ENCODE peak calls at places on chromosomes 11 and 22, in six cellular contexts. C is activated T-cell treated with anti-CD3 and anti-CD28 coated beads, Interleukin-2, amount 50 U/mL, for 24 hours; J is heart right ventricle; V is substantia nigra; W is amniotic epithelial cell; O is WTC11. N is an unnamed sample.
A peak's percentile ranks its signal among the peaks of the same experiment; 100 is the strongest.

GRCh38 chr22:38214248-38215056 is 12.7 kb downstream of the MAFF start:
- DNase-seq in W (peak; percentile 61), O (peak; percentile 89), C (peak; percentile 77), J (peak; percentile 47), V (no peak), N (no peak)

GRCh38 chr22:30245181-30245984 is 1.2 kb downstream of the LIF start:
- DNase-seq in O (peak; percentile 38), W (no peak), C (no peak), J (no peak), V (no peak), N (no peak)

GRCh38 chr11:71372693-71373657 is 75.2 kb downstream of the DHCR7 start:
- DNase-seq in O (no peak), V (peak; percentile 19), C (no peak), J (no peak), W (peak; percentile 2), N (no peak)

GRCh38 chr11:59668950-59669610 is at the start of gene PATL1:
- DNase-seq in C (peak; percentile 97), W (peak; percentile 98), J (peak; percentile 99), O (peak; percentile 96), V (peak; percentile 96), N (peak; percentile 95)

GRCh38 chr11:39664023-39664422 is 1795.4 kb downstream of the LRRC4C start:
- DNase-seq in C (no peak), W (no peak), O (no peak), V (no peak), J (no peak), N (no peak)

GRCh38 chr11:78224906-78225420 is 36.2 kb downstream of the USP35 start:
- DNase-seq in W (no peak), V (no peak), C (no peak), J (no peak), O (no peak), N (no peak)

GRCh38 chr11:721913-722811 is 16.1 kb downstream of the EPS8L2 start:
- DNase-seq in V (no peak), O (no peak), C (peak; percentile 62), W (no peak), J (no peak), N (no peak)

GRCh38 chr11:72439455-72439854 is 5.1 kb upstream of the CLPB start:
- DNase-seq in C (no peak), O (no peak), V (no peak), J (no peak), W (peak; percentile 78), N (no peak)

GRCh38 chr22:38205261-38206128 is 3.7 kb downstream of the MAFF start:
- DNase-seq in W (no peak), O (no peak), J (peak; percentile 79), C (no peak), V (no peak), N (no peak)

GRCh38 chr11:111419641-111420327 is 40.7 kb upstream of the POU2AF1 start:
- DNase-seq in O (no peak), C (no peak), W (no peak), V (peak; percentile 20), J (no peak), N (no peak)

GRCh38 chr11:59601788-59602187 is 13.8 kb downstream of the OSBP start:
- DNase-seq in C (no peak), J (no peak), O (no peak), W (no peak), V (no peak), N (no peak)

GRCh38 chr22:49321477-49322055 is 506.1 kb downstream of the BRD1 start:
- DNase-seq in O (no peak), V (no peak), W (no peak), C (no peak), J (no peak), N (no peak)

GRCh38 chr11:104043678-104044239 is 7.3 kb downstream of the DDI1 start:
- DNase-seq in V (no peak), J (no peak), W (peak; percentile 87), O (no peak), C (no peak), N (no peak)

GRCh38 chr22:26711205-26711958 is 54.0 kb downstream of the MIAT start:
- DNase-seq in W (peak; percentile 52), V (no peak), C (no peak), J (no peak), O (no peak), N (no peak)

GRCh38 chr11:16806791-16807190 is 68.3 kb downstream of the C11orf58 start:
- DNase-seq in J (peak; percentile 47), C (no peak), V (no peak), W (no peak), O (no peak), N (no peak)

GRCh38 chr11:66462911-66463310 is 3.8 kb upstream of the PELI3 start:
- DNase-seq in C (no peak), V (no peak), O (no peak), W (no peak), J (no peak), N (no peak)

GRCh38 chr11:14809466-14809865 is 82.6 kb downstream of the CYP2R1 start:
- DNase-seq in C (no peak), J (no peak), W (peak; percentile 1), V (no peak), O (no peak), N (no peak)

GRCh38 chr11:120330045-120330444 is 4.9 kb downstream of the TLCD5 start:
- DNase-seq in W (no peak), O (no peak), C (no peak), J (no peak), V (no peak), N (no peak)

GRCh38 chr11:70326365-70326803 is 55.9 kb downstream of the PPFIA1 start:
- DNase-seq in V (no peak), O (no peak), W (peak; percentile 92), C (no peak), J (peak; percentile 23), N (no peak)

GRCh38 chr11:130047141-130047540 is 22.6 kb upstream of the APLP2 start:
- DNase-seq in V (no peak), J (no peak), O (no peak), W (no peak), C (no peak), N (no peak)

GRCh38 chr11:11978792-11979486 is 29.5 kb downstream of the DKK3 start:
- DNase-seq in W (peak; percentile 53), O (no peak), C (no peak), J (peak; percentile 90), V (no peak), N (no peak)

GRCh38 chr11:45079075-45079444 is 67.4 kb upstream of the PRDM11 start:
- DNase-seq in W (no peak), J (no peak), O (no peak), C (no peak), V (no peak), N (no peak)

GRCh38 chr11:64803163-64803845 is at the start of gene MAP4K2:
- DNase-seq in C (peak; percentile 90), J (peak; percentile 93), V (peak; percentile 68), W (peak; percentile 64), O (peak; percentile 90), N (peak; percentile 66)

GRCh38 chr11:122114976-122115375 is 1.0 kb downstream of the BLID start:
- DNase-seq in V (no peak), O (no peak), W (no peak), J (no peak), C (no peak), N (no peak)

GRCh38 chr11:46015941-46016340 is 93.5 kb downstream of the LARGE2 start:
- DNase-seq in V (no peak), O (no peak), W (peak; percentile 40), J (no peak), C (no peak), N (no peak)

GRCh38 chr11:9815486-9816136 is 151.7 kb downstream of the SWAP70 start:
- DNase-seq in O (no peak), J (no peak), C (no peak), W (peak; percentile 82), V (no peak), N (no peak)

GRCh38 chr11:69912161-69912910 is 93.1 kb upstream of the FGF3 start:
- DNase-seq in J (no peak), C (no peak), W (no peak), V (no peak), O (peak; percentile 7), N (no peak)

GRCh38 chr11:68314203-68314885 is 2.0 kb downstream of the LRP5 start:
- DNase-seq in J (no peak), O (no peak), V (no peak), C (no peak), W (no peak), N (no peak)

GRCh38 chr22:42335839-42336378 is 65.5 kb upstream of the TCF20 start:
- DNase-seq in J (no peak), V (no peak), C (no peak), W (no peak), O (no peak), N (no peak)

GRCh38 chr11:59822989-59823566 is 12.5 kb upstream of the MRPL16 start:
- DNase-seq in W (peak; percentile 56), V (no peak), C (no peak), J (peak; percentile 52), O (peak; percentile 16), N (peak; percentile 23)

N was measured in NCI-H1930.